ENCODE peak calls at places on chromosomes 13 and 19, in six cellular contexts. One of them, this sample, is unnamed.

GRCh38 chr13:35723820-35724219 is 247.3 kb upstream of the MAB21L1 start:
- DNase-seq in mammary epithelial cell: no peak
- DNase-seq in CD4-positive, CD25-positive, alpha-beta regulatory T cell: no peak
- DNase-seq in stomach: no peak
- DNase-seq in tibial nerve: peak
- DNase-seq in heart right ventricle: peak
- DNase-seq in this sample: no peak

GRCh38 chr13:110329798-110330461 is 22.8 kb downstream of the COL4A2 start:
- DNase-seq in CD4-positive, CD25-positive, alpha-beta regulatory T cell: no peak
- DNase-seq in stomach: no peak
- DNase-seq in tibial nerve: no peak
- DNase-seq in mammary epithelial cell: no peak
- DNase-seq in heart right ventricle: no peak
- DNase-seq in this sample: no peak

GRCh38 chr19:3603121-3603841 is 3.4 kb downstream of the TBXA2R start:
- DNase-seq in CD4-positive, CD25-positive, alpha-beta regulatory T cell: no peak
- DNase-seq in heart right ventricle: no peak
- DNase-seq in mammary epithelial cell: no peak
- DNase-seq in stomach: no peak
- DNase-seq in tibial nerve: no peak
- DNase-seq in this sample: no peak

GRCh38 chr13:42553098-42554046 is 20.6 kb upstream of the TNFSF11 start:
- DNase-seq in stomach: no peak
- DNase-seq in CD4-positive, CD25-positive, alpha-beta regulatory T cell: no peak
- DNase-seq in heart right ventricle: no peak
- DNase-seq in tibial nerve: no peak
- DNase-seq in mammary epithelial cell: peak
- DNase-seq in this sample: no peak

GRCh38 chr19:54390942-54391577 is 24.2 kb upstream of the TTYH1 start:
- DNase-seq in stomach: peak
- DNase-seq in tibial nerve: no peak
- DNase-seq in heart right ventricle: peak
- DNase-seq in mammary epithelial cell: peak
- DNase-seq in CD4-positive, CD25-positive, alpha-beta regulatory T cell: peak
- DNase-seq in this sample: no peak

GRCh38 chr13:70253834-70254233 is 145.6 kb upstream of the KLHL1 start:
- DNase-seq in mammary epithelial cell: peak
- DNase-seq in heart right ventricle: no peak
- DNase-seq in CD4-positive, CD25-positive, alpha-beta regulatory T cell: no peak
- DNase-seq in stomach: no peak
- DNase-seq in tibial nerve: no peak
- DNase-seq in this sample: peak

GRCh38 chr13:103694033-103694432 is 627.8 kb upstream of the SLC10A2 start:
- DNase-seq in heart right ventricle: no peak
- DNase-seq in tibial nerve: no peak
- DNase-seq in stomach: no peak
- DNase-seq in CD4-positive, CD25-positive, alpha-beta regulatory T cell: no peak
- DNase-seq in mammary epithelial cell: no peak
- DNase-seq in this sample: no peak

GRCh38 chr13:38527140-38527539 is 159.7 kb upstream of the FREM2 start:
- DNase-seq in CD4-positive, CD25-positive, alpha-beta regulatory T cell: no peak
- DNase-seq in heart right ventricle: no peak
- DNase-seq in mammary epithelial cell: no peak
- DNase-seq in tibial nerve: no peak
- DNase-seq in stomach: no peak
- DNase-seq in this sample: no peak

GRCh38 chr13:59568306-59568705 is 595.4 kb downstream of the DIAPH3 start:
- DNase-seq in mammary epithelial cell: no peak
- DNase-seq in stomach: no peak
- DNase-seq in heart right ventricle: no peak
- DNase-seq in tibial nerve: no peak
- DNase-seq in CD4-positive, CD25-positive, alpha-beta regulatory T cell: no peak
- DNase-seq in this sample: no peak

GRCh38 chr13:25738342-25738771 is 313.5 kb downstream of the SHISA2 start:
- DNase-seq in heart right ventricle: no peak
- DNase-seq in CD4-positive, CD25-positive, alpha-beta regulatory T cell: no peak
- DNase-seq in tibial nerve: no peak
- DNase-seq in mammary epithelial cell: peak
- DNase-seq in stomach: peak
- DNase-seq in this sample: no peak

GRCh38 chr19:49861127-49861526 is 6.2 kb downstream of the PNKP start:
- DNase-seq in heart right ventricle: no peak
- DNase-seq in tibial nerve: peak
- DNase-seq in CD4-positive, CD25-positive, alpha-beta regulatory T cell: no peak
- DNase-seq in stomach: peak
- DNase-seq in mammary epithelial cell: no peak
- DNase-seq in this sample: no peak

GRCh38 chr19:17052439-17052838 is 22.8 kb downstream of the HAUS8 start:
- DNase-seq in heart right ventricle: peak
- DNase-seq in tibial nerve: peak
- DNase-seq in CD4-positive, CD25-positive, alpha-beta regulatory T cell: peak
- DNase-seq in mammary epithelial cell: peak
- DNase-seq in stomach: peak
- DNase-seq in this sample: no peak

GRCh38 chr13:109874921-109875454 is 88.6 kb upstream of the IRS2 start:
- DNase-seq in CD4-positive, CD25-positive, alpha-beta regulatory T cell: no peak
- DNase-seq in mammary epithelial cell: peak
- DNase-seq in stomach: no peak
- DNase-seq in heart right ventricle: no peak
- DNase-seq in tibial nerve: no peak
- DNase-seq in this sample: no peak

GRCh38 chr19:2646866-2647535 is 55.5 kb downstream of the GNG7 start:
- DNase-seq in CD4-positive, CD25-positive, alpha-beta regulatory T cell: no peak
- DNase-seq in stomach: no peak
- DNase-seq in mammary epithelial cell: no peak
- DNase-seq in tibial nerve: no peak
- DNase-seq in heart right ventricle: no peak
- DNase-seq in this sample: no peak

GRCh38 chr19:18428173-18428836 is 9.1 kb downstream of the SSBP4 start:
- DNase-seq in heart right ventricle: no peak
- DNase-seq in stomach: no peak
- DNase-seq in mammary epithelial cell: no peak
- DNase-seq in CD4-positive, CD25-positive, alpha-beta regulatory T cell: no peak
- DNase-seq in tibial nerve: no peak
- DNase-seq in this sample: no peak

GRCh38 chr19:3254520-3254919 is 30.1 kb downstream of the CELF5 start:
- DNase-seq in heart right ventricle: no peak
- DNase-seq in mammary epithelial cell: no peak
- DNase-seq in tibial nerve: no peak
- DNase-seq in CD4-positive, CD25-positive, alpha-beta regulatory T cell: no peak
- DNase-seq in stomach: no peak
- DNase-seq in this sample: no peak

GRCh38 chr13:94345374-94346195 is 133.9 kb downstream of the DCT start:
- DNase-seq in heart right ventricle: no peak
- DNase-seq in tibial nerve: no peak
- DNase-seq in CD4-positive, CD25-positive, alpha-beta regulatory T cell: peak
- DNase-seq in stomach: no peak
- DNase-seq in mammary epithelial cell: peak
- DNase-seq in this sample: peak

GRCh38 chr13:94342436-94343242 is 136.8 kb downstream of the DCT start:
- DNase-seq in stomach: no peak
- DNase-seq in mammary epithelial cell: no peak
- DNase-seq in tibial nerve: no peak
- DNase-seq in CD4-positive, CD25-positive, alpha-beta regulatory T cell: no peak
- DNase-seq in heart right ventricle: no peak
- DNase-seq in this sample: no peak

GRCh38 chr13:94346261-94347019 is 133.0 kb downstream of the DCT start:
- DNase-seq in heart right ventricle: no peak
- DNase-seq in tibial nerve: no peak
- DNase-seq in mammary epithelial cell: no peak
- DNase-seq in CD4-positive, CD25-positive, alpha-beta regulatory T cell: no peak
- DNase-seq in stomach: no peak
- DNase-seq in this sample: no peak

GRCh38 chr13:94344126-94344863 is 135.2 kb downstream of the DCT start:
- DNase-seq in mammary epithelial cell: no peak
- DNase-seq in heart right ventricle: no peak
- DNase-seq in tibial nerve: no peak
- DNase-seq in stomach: no peak
- DNase-seq in CD4-positive, CD25-positive, alpha-beta regulatory T cell: no peak
- DNase-seq in this sample: no peak

DNA sequence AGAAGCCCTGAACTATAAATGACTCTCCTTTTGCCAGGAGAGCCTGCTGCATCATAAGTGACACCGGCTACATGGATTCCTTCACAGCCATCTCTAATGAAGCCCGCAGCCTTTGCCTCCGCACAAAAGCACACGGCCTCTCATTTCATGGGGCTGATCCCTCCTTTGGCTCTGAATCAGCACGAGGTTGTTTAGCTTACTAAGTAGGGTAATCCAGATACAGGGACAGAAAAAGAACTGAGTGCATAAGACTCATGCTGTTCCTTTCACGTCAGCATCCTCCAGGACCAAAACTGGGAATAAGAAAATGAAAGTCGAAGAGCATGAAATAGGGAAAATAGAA is 136.3 kb downstream of the DCT start:
- DNase-seq in tibial nerve: no peak
- DNase-seq in mammary epithelial cell: no peak
- DNase-seq in heart right ventricle: no peak
- DNase-seq in CD4-positive, CD25-positive, alpha-beta regulatory T cell: no peak
- DNase-seq in stomach: no peak
- DNase-seq in this sample: no peak
- H3K27ac ChIP-seq in tibial nerve: no peak
- H3K27ac ChIP-seq in mammary epithelial cell: no peak
- H3K27ac ChIP-seq in heart right ventricle: peak
- H3K27ac ChIP-seq in CD4-positive, CD25-positive, alpha-beta regulatory T cell: no peak
- H3K27ac ChIP-seq in stomach: peak
- H3K27ac ChIP-seq in this sample: no peak

GRCh38 chr19:46482645-46483044 is 11.3 kb upstream of the PNMA8A start:
- DNase-seq in heart right ventricle: no peak
- DNase-seq in mammary epithelial cell: peak
- DNase-seq in tibial nerve: no peak
- DNase-seq in stomach: no peak
- DNase-seq in CD4-positive, CD25-positive, alpha-beta regulatory T cell: no peak
- DNase-seq in this sample: no peak

GRCh38 chr19:46481187-46481586 is 9.8 kb upstream of the PNMA8A start:
- DNase-seq in heart right ventricle: no peak
- DNase-seq in CD4-positive, CD25-positive, alpha-beta regulatory T cell: no peak
- DNase-seq in mammary epithelial cell: no peak
- DNase-seq in stomach: no peak
- DNase-seq in tibial nerve: no peak
- DNase-seq in this sample: no peak

GRCh38 chr19:46478356-46478986 is 7.1 kb upstream of the PNMA8A start:
- DNase-seq in tibial nerve: no peak
- DNase-seq in heart right ventricle: no peak
- DNase-seq in CD4-positive, CD25-positive, alpha-beta regulatory T cell: no peak
- DNase-seq in stomach: no peak
- DNase-seq in mammary epithelial cell: peak
- DNase-seq in this sample: no peak

GRCh38 chr19:46480409-46480808 is 9.0 kb upstream of the PNMA8A start:
- DNase-seq in tibial nerve: no peak
- DNase-seq in mammary epithelial cell: no peak
- DNase-seq in heart right ventricle: peak
- DNase-seq in CD4-positive, CD25-positive, alpha-beta regulatory T cell: no peak
- DNase-seq in stomach: no peak
- DNase-seq in this sample: no peak

DNA sequence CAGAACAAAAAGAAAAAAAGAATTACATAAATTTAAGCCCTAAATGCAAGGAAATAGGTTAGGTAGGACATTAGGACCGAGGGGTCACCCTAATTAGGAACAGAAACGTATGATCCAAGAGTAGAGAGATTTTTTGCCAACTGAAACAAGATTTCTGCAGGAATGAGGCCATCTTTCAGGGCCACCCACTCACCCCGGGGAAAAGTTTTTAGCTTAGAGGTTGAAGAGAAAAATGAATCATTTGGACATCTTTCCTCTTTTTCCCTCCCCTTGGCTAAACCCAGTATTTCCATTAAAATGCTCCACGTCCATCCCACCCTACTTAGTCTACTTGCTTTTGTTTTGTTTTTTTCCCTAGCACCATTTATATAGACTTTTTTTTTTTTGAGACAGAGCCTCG is 10.6 kb upstream of the PNMA8A start:
- DNase-seq in mammary epithelial cell: no peak
- DNase-seq in stomach: no peak
- DNase-seq in heart right ventricle: peak
- DNase-seq in CD4-positive, CD25-positive, alpha-beta regulatory T cell: no peak
- DNase-seq in tibial nerve: peak
- DNase-seq in this sample: no peak
- H3K27ac ChIP-seq in mammary epithelial cell: peak
- H3K27ac ChIP-seq in stomach: peak
- H3K27ac ChIP-seq in heart right ventricle: peak
- H3K27ac ChIP-seq in CD4-positive, CD25-positive, alpha-beta regulatory T cell: no peak
- H3K27ac ChIP-seq in tibial nerve: no peak
- H3K27ac ChIP-seq in this sample: no peak

DNA sequence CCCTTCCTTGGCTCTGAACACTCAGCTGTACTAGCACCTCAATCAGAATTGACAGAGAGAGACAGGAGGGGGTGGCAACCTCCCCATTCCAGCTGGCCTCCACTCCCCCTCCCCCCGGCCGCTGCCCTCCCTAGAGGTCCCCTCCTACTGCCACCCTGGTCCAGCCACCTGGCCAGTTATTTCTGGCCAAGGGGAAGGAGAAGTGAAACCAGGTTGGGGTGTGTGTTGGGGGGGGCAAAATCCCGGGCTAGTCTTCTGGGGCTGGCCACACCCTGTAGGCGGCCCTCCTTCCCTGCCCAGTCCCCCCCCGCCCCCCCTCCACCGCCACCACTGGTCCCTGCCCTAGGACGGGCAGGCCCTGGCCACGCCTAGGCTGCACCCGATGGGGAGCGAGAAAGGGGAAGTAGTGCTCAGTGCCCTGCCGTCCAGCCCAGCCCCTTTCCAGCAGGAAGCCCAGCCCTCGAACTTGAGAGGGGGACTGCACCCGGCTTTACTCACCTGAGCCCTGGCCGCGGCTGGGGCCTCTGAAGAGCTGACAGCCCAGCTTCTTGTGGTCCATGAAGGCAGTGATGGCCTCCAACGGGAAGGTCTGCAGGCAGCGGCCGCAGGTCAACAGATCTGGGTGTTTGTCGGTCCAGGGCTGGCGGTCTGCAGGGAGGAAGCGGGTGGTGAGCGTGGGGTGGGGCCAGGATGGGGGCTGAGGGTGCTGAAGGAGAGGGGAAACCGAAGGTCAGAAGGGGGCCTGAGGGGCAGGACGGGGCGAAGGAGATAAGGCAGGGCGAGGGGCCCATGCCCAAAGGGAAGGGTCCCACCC is 856 bp downstream of the ZNF296 start:
- DNase-seq in CD4-positive, CD25-positive, alpha-beta regulatory T cell: peak
- DNase-seq in heart right ventricle: peak
- DNase-seq in tibial nerve: peak
- DNase-seq in stomach: peak
- DNase-seq in mammary epithelial cell: no peak
- DNase-seq in this sample: no peak
- H3K27ac ChIP-seq in CD4-positive, CD25-positive, alpha-beta regulatory T cell: peak
- H3K27ac ChIP-seq in heart right ventricle: peak
- H3K27ac ChIP-seq in tibial nerve: no peak
- H3K27ac ChIP-seq in stomach: peak
- H3K27ac ChIP-seq in mammary epithelial cell: no peak
- H3K27ac ChIP-seq in this sample: peak

GRCh38 chr19:1257475-1258160 is 9.2 kb downstream of the MIDN start:
- DNase-seq in mammary epithelial cell: no peak
- DNase-seq in stomach: no peak
- DNase-seq in heart right ventricle: no peak
- DNase-seq in tibial nerve: no peak
- DNase-seq in CD4-positive, CD25-positive, alpha-beta regulatory T cell: no peak
- DNase-seq in this sample: no peak
- H3K27ac ChIP-seq in mammary epithelial cell: no peak
- H3K27ac ChIP-seq in stomach: peak
- H3K27ac ChIP-seq in heart right ventricle: peak
- H3K27ac ChIP-seq in tibial nerve: peak
- H3K27ac ChIP-seq in CD4-positive, CD25-positive, alpha-beta regulatory T cell: peak
- H3K27ac ChIP-seq in this sample: peak

This sample was measured in epithelial cell of prostate.